ENCODE peak calls at places on chromosome 1, in seven cellular contexts. A, X, C, R, Y, N and P are unnamed samples.
A peak's percentile ranks its signal among the peaks of the same experiment; 100 is the strongest.

GRCh38 chr1:160209656-160210046 is 4.5 kb downstream of the PEA15 start:
- DNase-seq in Y (peak; percentile 78), A (no peak), R (no peak), N (no peak), C (no peak), X (no peak), P (no peak)

GRCh38 chr1:200351826-200352549 is 57.8 kb downstream of the ZNF281 start:
- DNase-seq in X (no peak), A (no peak), R (no peak), Y (no peak), N (no peak), C (no peak), P (no peak)

GRCh38 chr1:204782118-204782700 is 88.5 kb upstream of the NFASC start:
- DNase-seq in A (no peak), X (no peak), Y (no peak), N (no peak), C (no peak), R (no peak), P (no peak)

GRCh38 chr1:182960046-182960445 is 7.1 kb upstream of the SHCBP1L start:
- DNase-seq in N (no peak), R (no peak), A (no peak), Y (no peak), C (no peak), X (no peak), P (no peak)

GRCh38 chr1:36014722-36015220 is 69.1 kb upstream of the TEKT2 start:
- DNase-seq in C (no peak), X (no peak), Y (no peak), N (no peak), A (no peak), R (no peak), P (no peak)

GRCh38 chr1:84960371-84960770 is 36.5 kb downstream of the MCOLN2 start:
- DNase-seq in C (no peak), A (no peak), N (no peak), Y (peak; percentile 39), R (no peak), X (no peak), P (no peak)

GRCh38 chr1:219542828-219543518 is 69.9 kb downstream of the ZC3H11B start:
- DNase-seq in X (no peak), R (no peak), Y (no peak), A (no peak), C (no peak), N (no peak), P (no peak)

GRCh38 chr1:40363721-40364120 is 9.8 kb upstream of the SMAP2 start:
- DNase-seq in A (no peak), R (no peak), N (no peak), X (no peak), Y (no peak), C (no peak), P (no peak)

GRCh38 chr1:46655848-46656247 is 12.3 kb downstream of the ATPAF1 start:
- DNase-seq in X (no peak), N (no peak), R (no peak), Y (no peak), A (no peak), C (no peak), P (no peak)

GRCh38 chr1:19606817-19607706 is 37.0 kb upstream of the NBL1 start:
- DNase-seq in R (no peak), C (no peak), Y (no peak), A (no peak), N (no peak), X (peak; percentile 17), P (no peak)

GRCh38 chr1:243433737-243434370 is 178.0 kb downstream of the SDCCAG8 start:
- DNase-seq in N (no peak), R (no peak), X (no peak), A (no peak), C (no peak), Y (no peak), P (peak; percentile 10)

GRCh38 chr1:159821171-159821867 is 5.4 kb upstream of the SLAMF8 start:
- DNase-seq in C (no peak), Y (no peak), R (no peak), A (no peak), X (no peak), N (no peak), P (no peak)

GRCh38 chr1:62325076-62325475 is 5.8 kb upstream of the KANK4 start:
- DNase-seq in R (no peak), Y (peak; percentile 28), A (no peak), C (no peak), N (no peak), X (no peak), P (no peak)

GRCh38 chr1:69765941-69766340 is 198.2 kb downstream of the LRRC7 start:
- DNase-seq in R (no peak), C (no peak), X (no peak), A (no peak), N (no peak), Y (no peak), P (no peak)

GRCh38 chr1:160605205-160605604 is 25.9 kb upstream of the CD84 start:
- DNase-seq in A (no peak), R (no peak), X (no peak), Y (no peak), C (no peak), N (no peak), P (no peak)

GRCh38 chr1:217921126-217921900 is 290.2 kb downstream of the SPATA17 start:
- DNase-seq in X (no peak), C (no peak), R (no peak), Y (no peak), N (no peak), A (no peak), P (no peak)

GRCh38 chr1:55062801-55063561 is 23.6 kb downstream of the PCSK9 start:
- DNase-seq in A (peak; percentile 75), Y (no peak), R (no peak), X (no peak), C (no peak), N (peak; percentile 62), P (no peak)

GRCh38 chr1:180912211-180912800 is 391 bp upstream of the KIAA1614 start:
- DNase-seq in A (no peak), N (no peak), C (no peak), R (no peak), X (no peak), Y (peak; percentile 68), P (no peak)

GRCh38 chr1:15724949-15725880 is 10.8 kb upstream of the SLC25A34 start:
- DNase-seq in A (no peak), C (no peak), N (no peak), X (no peak), R (no peak), Y (no peak), P (no peak)

GRCh38 chr1:7550261-7550850 is 220.7 kb upstream of the VAMP3 start:
- DNase-seq in A (no peak), X (no peak), N (no peak), C (peak; percentile 49), Y (no peak), R (no peak), P (no peak)

GRCh38 chr1:48215222-48215621 is 7.3 kb upstream of the SLC5A9 start:
- DNase-seq in X (no peak), N (no peak), Y (no peak), R (no peak), C (no peak), A (no peak), P (no peak)

GRCh38 chr1:62294211-62294610 is 25.0 kb downstream of the KANK4 start:
- DNase-seq in A (no peak), C (no peak), N (peak; percentile 34), Y (no peak), R (no peak), X (no peak), P (no peak)

GRCh38 chr1:201696217-201696761 is 132.7 kb upstream of the IPO9 start:
- DNase-seq in A (no peak), X (no peak), Y (no peak), N (no peak), C (no peak), R (no peak), P (no peak)

GRCh38 chr1:235129774-235130570 is 1.3 kb upstream of the TOMM20 start:
- DNase-seq in A (no peak), R (no peak), N (no peak), C (no peak), Y (no peak), X (no peak), P (no peak)

GRCh38 chr1:168121314-168122029 is 15.3 kb downstream of the GPR161 start:
- DNase-seq in N (no peak), Y (no peak), C (no peak), R (no peak), X (no peak), A (no peak), P (no peak)

GRCh38 chr1:85884372-85885035 is 176.3 kb upstream of the ZNHIT6 start:
- DNase-seq in A (no peak), C (no peak), X (no peak), N (no peak), R (no peak), Y (peak; percentile 34), P (no peak)